ENCODE peak calls at places on chromosome 18, in nine cellular contexts. E, G, C, V, M, N, P, A and Y are unnamed samples.

GRCh38 chr18:34620258-34620861 is 89.7 kb upstream of the DTNA start:
- DNase-seq in G (no peak), E (no peak), V (no peak), M (no peak), N (no peak), A (no peak), P (no peak), C (no peak), Y (no peak)

GRCh38 chr18:80213173-80213572 is 34.1 kb downstream of the PARD6G start:
- DNase-seq in N (no peak), E (no peak), C (no peak), V (no peak), P (no peak), G (no peak), M (no peak), A (no peak), Y (no peak)

GRCh38 chr18:74126684-74127482 is 20.8 kb downstream of the FBXO15 start:
- DNase-seq in P (no peak), N (no peak), E (no peak), A (no peak), V (no peak), M (no peak), G (no peak), C (no peak), Y (no peak)

GRCh38 chr18:28124239-28125029 is 52.5 kb downstream of the CDH2 start:
- DNase-seq in C (no peak), G (peak; percentile 47), A (no peak), V (no peak), E (no peak), P (no peak), N (no peak), M (no peak), Y (no peak)

GRCh38 chr18:24868760-24869237 is 408.4 kb downstream of the HRH4 start:
- DNase-seq in V (no peak), P (peak; percentile 6), M (no peak), G (peak; percentile 63), C (no peak), E (no peak), N (no peak), A (no peak), Y (no peak)

GRCh38 chr18:6537468-6537867 is 122.8 kb upstream of the L3MBTL4 start:
- DNase-seq in V (no peak), M (no peak), E (no peak), G (no peak), P (no peak), A (no peak), N (no peak), C (no peak), Y (no peak)

GRCh38 chr18:6207119-6207518 is 207.6 kb downstream of the L3MBTL4 start:
- DNase-seq in E (peak; percentile 55), M (no peak), A (no peak), G (no peak), V (no peak), P (no peak), C (no peak), N (no peak), Y (no peak)

GRCh38 chr18:46250084-46250811 is 146.1 kb downstream of the HAUS1 start:
- DNase-seq in G (peak; percentile 59), C (peak; percentile 72), V (no peak), P (peak; percentile 82), N (no peak), M (no peak), A (peak; percentile 34), E (peak; percentile 53), Y (no peak)

GRCh38 chr18:44149706-44150105 is 531.0 kb upstream of the SETBP1 start:
- DNase-seq in V (no peak), A (no peak), G (peak; percentile 90), C (no peak), E (no peak), M (no peak), N (no peak), P (peak; percentile 72), Y (no peak)

GRCh38 chr18:26415631-26416030 is 132.7 kb downstream of the KCTD1 start:
- DNase-seq in M (no peak), E (no peak), G (no peak), N (no peak), P (no peak), A (no peak), V (no peak), C (no peak), Y (no peak)

GRCh38 chr18:30903566-30903965 is 139.0 kb downstream of the DSC3 start:
- DNase-seq in C (no peak), P (no peak), E (no peak), N (no peak), V (no peak), A (no peak), G (peak; percentile 0), M (no peak), Y (no peak)

GRCh38 chr18:50559750-50560680 is at the start of gene MAPK4:
- DNase-seq in A (peak; percentile 47), E (peak; percentile 67), M (peak; percentile 72), N (peak; percentile 18), G (peak; percentile 41), P (no peak), C (no peak), V (peak; percentile 84), Y (peak; percentile 21)

GRCh38 chr18:66560092-66560491 is 43.8 kb downstream of the CDH19 start:
- DNase-seq in P (no peak), N (no peak), A (no peak), V (no peak), E (no peak), M (no peak), G (peak; percentile 9), C (no peak), Y (no peak)

GRCh38 chr18:30175061-30175574 is 867.4 kb downstream of the DSC3 start:
- DNase-seq in G (no peak), C (no peak), N (no peak), E (no peak), M (no peak), V (peak; percentile 70), A (no peak), P (no peak), Y (no peak)

GRCh38 chr18:33205777-33206176 is 234.7 kb downstream of the CCDC178 start:
- DNase-seq in C (no peak), N (no peak), P (no peak), A (no peak), G (no peak), M (no peak), E (no peak), V (no peak), Y (no peak)

GRCh38 chr18:48132993-48133674 is 202.7 kb upstream of the SMAD2 start:
- DNase-seq in A (no peak), E (no peak), G (no peak), V (no peak), N (no peak), C (no peak), P (no peak), M (no peak), Y (no peak)

GRCh38 chr18:34591920-34592444 is 118.1 kb upstream of the DTNA start:
- DNase-seq in M (no peak), G (no peak), N (no peak), C (no peak), P (no peak), V (peak; percentile 37), A (no peak), E (no peak), Y (peak; percentile 64)

GRCh38 chr18:54871231-54871630 is 43.0 kb downstream of the RAB27B start:
- DNase-seq in P (no peak), V (no peak), G (no peak), C (no peak), M (no peak), E (no peak), A (no peak), N (no peak), Y (no peak)

GRCh38 chr18:31061945-31062344 is 19.4 kb upstream of the DSC3 start:
- DNase-seq in P (no peak), V (no peak), M (no peak), N (no peak), G (no peak), C (no peak), A (no peak), E (no peak), Y (no peak)

GRCh38 chr18:24930974-24931373 is 421.0 kb downstream of the ZNF521 start:
- DNase-seq in N (no peak), G (no peak), E (peak; percentile 49), M (no peak), P (no peak), C (no peak), V (no peak), A (no peak), Y (no peak)

GRCh38 chr18:13395577-13395976 is 177.0 kb downstream of the LDLRAD4 start:
- DNase-seq in E (no peak), C (no peak), V (no peak), M (no peak), A (no peak), N (no peak), G (no peak), P (no peak), Y (no peak)

GRCh38 chr18:63238711-63239110 is 80.9 kb downstream of the BCL2 start:
- DNase-seq in E (no peak), V (no peak), N (peak; percentile 34), G (no peak), P (no peak), A (no peak), C (no peak), M (no peak), Y (no peak)

GRCh38 chr18:55907352-55908045 is 319.5 kb upstream of the TCF4 start:
- DNase-seq in A (peak; percentile 24), V (no peak), C (no peak), M (no peak), E (no peak), G (peak; percentile 39), P (peak; percentile 59), N (no peak), Y (no peak)

GRCh38 chr18:57716550-57716949 is 86.6 kb downstream of the ATP8B1 start:
- DNase-seq in N (no peak), C (no peak), A (no peak), E (no peak), P (no peak), V (no peak), G (no peak), M (no peak), Y (no peak)
- H3K9me3 ChIP-seq in N (no peaks in the 10 kb centered on the region), C (no peaks in the 10 kb centered on the region), A (peaks cover 11% of the 10 kb centered on the region), E (no peaks in the 10 kb centered on the region), P (no peaks in the 10 kb centered on the region), V (no peaks in the 10 kb centered on the region), G (no peaks in the 10 kb centered on the region), M (no peaks in the 10 kb centered on the region), Y (no peaks in the 10 kb centered on the region)

GRCh38 chr18:39624934-39625333 is 2059.3 kb upstream of the CELF4 start:
- DNase-seq in C (no peak), M (no peak), P (no peak), N (no peak), A (no peak), E (no peak), V (no peak), G (peak; percentile 27), Y (no peak)
- H3K4me3 ChIP-seq in C (no peak overlapping the region), M (no peak overlapping the region), P (no peak overlapping the region), N (no peak overlapping the region), A (no peak overlapping the region), E (no peak overlapping the region), V (no peak overlapping the region), G (peak overlapping the region; percentile 31), Y (no peak overlapping the region)

GRCh38 chr18:78661316-78661715 is 318.3 kb upstream of the SALL3 start:
- DNase-seq in P (no peak), V (no peak), G (no peak), C (no peak), E (no peak), N (no peak), A (no peak), M (no peak), Y (no peak)
- H3K9me3 ChIP-seq in P (peaks cover 9% of the 10 kb centered on the region), V (no peaks in the 10 kb centered on the region), G (no peaks in the 10 kb centered on the region), C (no peaks in the 10 kb centered on the region), E (no peaks in the 10 kb centered on the region), N (no peaks in the 10 kb centered on the region), A (no peaks in the 10 kb centered on the region), M (no peaks in the 10 kb centered on the region), Y (no peaks in the 10 kb centered on the region)

GRCh38 chr18:2573408-2573807 is 2.1 kb downstream of the NDC80 start:
- DNase-seq in M (no peak), A (no peak), P (no peak), E (no peak), V (no peak), C (no peak), G (peak; percentile 20), N (no peak), Y (no peak)
- H3K4me3 ChIP-seq in M (no peak overlapping the region), A (no peak overlapping the region), P (peak overlapping the region; percentile 70), E (no peak overlapping the region), V (no peak overlapping the region), C (no peak overlapping the region), G (peak overlapping the region; percentile 95), N (no peak overlapping the region), Y (no peak overlapping the region)